ENCODE peak calls at places on chromosomes 4 and X, in ten cellular contexts. G, E, V, C, R, U, F, B, Q and A are unnamed samples.
A peak's percentile ranks its signal among the peaks of the same experiment; 100 is the strongest.

GRCh38 chr4:90419124-90419711 is 292.0 kb downstream of the CCSER1 start:
- DNase-seq in B (peak; percentile 80), Q (peak; percentile 73), V (peak; percentile 69), U (no peak), C (no peak), G (no peak), E (peak; percentile 46), F (peak; percentile 6), R (no peak), A (no peak)

GRCh38 chr4:140103676-140104075 is 50.3 kb downstream of the MAML3 start:
- DNase-seq in B (peak; percentile 72), G (no peak), F (peak; percentile 77), C (no peak), R (no peak), V (no peak), E (no peak), Q (no peak), U (no peak), A (no peak)

GRCh38 chr4:102091656-102092055 is 253.6 kb downstream of the SLC39A8 start:
- DNase-seq in U (no peak), F (no peak), Q (no peak), G (no peak), R (no peak), C (no peak), B (no peak), V (no peak), E (no peak), A (no peak)

GRCh38 chr4:102103368-102103767 is 241.9 kb downstream of the SLC39A8 start:
- DNase-seq in G (no peak), E (no peak), Q (no peak), F (no peak), V (no peak), U (no peak), C (no peak), B (no peak), R (no peak), A (no peak)

GRCh38 chrX:120769576-120770341 is 105.9 kb downstream of the CT47B1 start:
- DNase-seq in C (peak; percentile 6), E (peak; percentile 37), R (no peak), U (no peak), B (peak; percentile 68), G (no peak), Q (peak; percentile 66), V (peak; percentile 28), F (peak; percentile 91), A (no peak)

GRCh38 chr4:136400829-136401228 is 1131.5 kb downstream of the PCDH18 start:
- DNase-seq in U (no peak), C (no peak), E (peak; percentile 54), F (no peak), R (no peak), V (peak; percentile 39), G (no peak), B (no peak), Q (no peak), A (no peak)

GRCh38 chr4:140809671-140810070 is 53.5 kb upstream of the TBC1D9 start:
- DNase-seq in C (no peak), E (no peak), F (no peak), G (no peak), V (no peak), Q (no peak), R (no peak), B (no peak), U (no peak), A (no peak)

GRCh38 chr4:158259955-158260575 is 49.8 kb downstream of the TMEM144 start:
- DNase-seq in E (peak; percentile 40), F (peak; percentile 18), U (no peak), Q (peak; percentile 78), R (no peak), V (peak; percentile 14), G (no peak), C (no peak), B (peak; percentile 53), A (no peak)

GRCh38 chr4:176013466-176014247 is 52.0 kb upstream of the WDR17 start:
- DNase-seq in G (no peak), U (no peak), V (no peak), B (no peak), F (no peak), R (no peak), Q (no peak), C (no peak), E (no peak), A (no peak)

GRCh38 chrX:17563515-17563914 is 173.8 kb upstream of the SCML1 start:
- DNase-seq in V (no peak), B (no peak), G (no peak), R (no peak), F (peak; percentile 50), U (no peak), E (no peak), C (no peak), Q (no peak), A (no peak)

GRCh38 chr4:76772498-76773106 is 125.3 kb downstream of the SOWAHB start:
- DNase-seq in R (no peak), B (peak; percentile 41), V (peak; percentile 81), C (no peak), Q (no peak), U (no peak), E (no peak), G (peak; percentile 28), F (peak; percentile 78), A (no peak)

GRCh38 chr4:113837397-113837796 is 75.9 kb upstream of the CAMK2D start:
- DNase-seq in R (no peak), Q (peak; percentile 89), E (no peak), G (no peak), V (peak; percentile 59), U (no peak), B (peak; percentile 51), C (no peak), F (peak; percentile 90), A (no peak)

GRCh38 chrX:46979340-46979739 is 67.1 kb downstream of the JADE3 start:
- DNase-seq in V (no peak), U (no peak), E (no peak), C (no peak), R (no peak), B (peak; percentile 76), Q (no peak), G (no peak), F (peak; percentile 62), A (no peak)

GRCh38 chr4:57109847-57110634 is at the start of gene IGFBP7:
- DNase-seq in G (peak; percentile 59), R (peak; percentile 50), V (no peak), Q (no peak), C (no peak), F (peak; percentile 53), U (peak; percentile 71), E (peak; percentile 54), B (peak; percentile 66), A (peak; percentile 74)

GRCh38 chr4:72567821-72568620 is 1.0 kb downstream of the ADAMTS3 start:
- DNase-seq in V (peak; percentile 99), G (peak; percentile 87), F (peak; percentile 47), Q (no peak), U (peak; percentile 94), E (peak; percentile 87), R (peak; percentile 84), C (peak; percentile 69), B (peak; percentile 54), A (peak; percentile 78)
- H3K4me3 ChIP-seq in V (peak overlapping the region; percentile 74), G (peak overlapping the region; percentile 60), F (peak overlapping the region; percentile 76), Q (no peak overlapping the region), U (peak overlapping the region; percentile 89), E (peak overlapping the region; percentile 86), R (peak overlapping the region; percentile 70), C (peak overlapping the region; percentile 53), B (peak overlapping the region; percentile 74), A (peak overlapping the region; percentile 65)

DNA sequence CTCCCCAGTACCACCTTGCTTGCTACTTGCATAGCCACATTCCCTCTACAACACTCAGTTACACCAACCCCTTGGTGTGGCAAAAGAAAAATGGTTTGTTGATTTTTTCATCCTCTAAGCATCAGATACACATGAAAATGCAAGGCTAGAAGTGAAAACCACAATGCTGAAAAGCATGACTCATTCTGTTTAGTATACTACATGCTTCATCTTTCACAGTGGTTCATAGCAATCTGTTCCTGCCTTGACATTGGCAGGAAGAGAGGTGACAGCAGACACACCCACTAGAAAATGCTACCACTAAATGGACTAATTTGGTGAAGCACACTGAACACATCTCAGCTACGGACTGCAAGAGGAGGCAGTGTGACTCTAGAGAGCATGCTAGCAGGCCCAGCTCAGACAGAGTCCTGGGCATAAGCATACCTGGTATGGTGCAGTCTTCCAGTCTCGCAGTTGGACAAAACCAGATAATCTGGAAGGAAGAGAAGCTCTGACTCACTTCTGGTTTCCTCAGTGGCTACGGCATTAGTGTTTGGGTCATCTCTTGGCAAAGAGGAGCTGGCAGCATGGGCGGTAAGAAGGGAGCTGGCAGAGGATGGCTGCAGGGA is 38.0 kb downstream of the GAB3 start:
- DNase-seq in G (no peak), B (peak; percentile 38), F (peak; percentile 86), Q (no peak), V (no peak), C (no peak), R (no peak), U (no peak), E (no peak), A (no peak)
- H3K4me3 ChIP-seq in G (no peak overlapping the region), B (no peak overlapping the region), F (no peak overlapping the region), Q (no peak overlapping the region), V (no peak overlapping the region), C (no peak overlapping the region), R (no peak overlapping the region), U (no peak overlapping the region), E (no peak overlapping the region), A (no peak overlapping the region)

GRCh38 chr4:86357608-86358007 is 2.2 kb downstream of the MAPK10 start:
- DNase-seq in F (no peak), U (no peak), B (no peak), E (no peak), Q (peak; percentile 67), R (no peak), G (no peak), V (no peak), C (no peak), A (no peak)

GRCh38 chr4:86359944-86360478 is at the start of gene MAPK10:
- DNase-seq in E (peak; percentile 99), F (peak; percentile 65), R (peak; percentile 76), U (peak; percentile 73), G (peak; percentile 14), C (peak; percentile 54), B (peak; percentile 75), Q (peak; percentile 99), V (peak; percentile 97), A (peak; percentile 69)

GRCh38 chr4:86358176-86358701 is 1.6 kb downstream of the MAPK10 start:
- DNase-seq in Q (peak; percentile 74), G (no peak), E (peak; percentile 15), F (peak; percentile 12), V (peak; percentile 33), B (no peak), C (no peak), U (no peak), R (no peak), A (no peak)

GRCh38 chr4:86356831-86357230 is 3.0 kb downstream of the MAPK10 start:
- DNase-seq in B (no peak), G (no peak), V (no peak), U (no peak), Q (peak; percentile 54), F (no peak), R (no peak), E (peak; percentile 8), C (no peak), A (no peak)

GRCh38 chr4:86356425-86356824 is 3.4 kb downstream of the MAPK10 start:
- DNase-seq in R (no peak), V (no peak), B (no peak), Q (no peak), G (no peak), U (no peak), F (no peak), C (no peak), E (no peak), A (no peak)
- H3K4me3 ChIP-seq in R (no peak overlapping the region), V (no peak overlapping the region), B (no peak overlapping the region), Q (peak overlapping the region; percentile 77), G (no peak overlapping the region), U (no peak overlapping the region), F (no peak overlapping the region), C (no peak overlapping the region), E (peak overlapping the region; percentile 90), A (no peak overlapping the region)

GRCh38 chr4:165379662-165380061 is 854 bp downstream of the CPE start:
- DNase-seq in C (peak; percentile 24), G (no peak), B (no peak), Q (no peak), U (peak; percentile 90), F (no peak), E (peak; percentile 62), V (peak; percentile 89), R (peak; percentile 26), A (no peak)
- H3K4me3 ChIP-seq in C (peak overlapping the region; percentile 58), G (no peak overlapping the region), B (peak overlapping the region; percentile 49), Q (no peak overlapping the region), U (peak overlapping the region; percentile 83), F (peak overlapping the region; percentile 58), E (peak overlapping the region; percentile 53), V (peak overlapping the region; percentile 34), R (peak overlapping the region; percentile 44), A (peak overlapping the region; percentile 55)